ENCODE peak calls at places on chromosomes 7 and 10, in seven cellular contexts. P is RWPE1; B is IMR-90; G is mesenchymal stem cell; W is right lobe of liver; A is CD4-positive, alpha-beta T cell; J is A549. R is an unnamed sample.

GRCh38 chr7:122902751-122903495 is 16.7 kb upstream of the CADPS2 start:
- DNase-seq in P (no peak), B (no peak), G (no peak), W (no peak), A (no peak), J (no peak), R (no peak)

GRCh38 chr7:138917771-138918170 is 63.4 kb downstream of the KIAA1549 start:
- DNase-seq in P (no peak), B (no peak), G (no peak), W (no peak), A (no peak), J (no peak), R (no peak)

GRCh38 chr10:118356628-118357027 is 14.5 kb upstream of the FAM204A start:
- DNase-seq in P (no peak), B (no peak), G (no peak), W (no peak), A (no peak), J (no peak), R (no peak)

GRCh38 chr10:42958142-42958868 is 118.6 kb upstream of the RET start:
- DNase-seq in P (no peak), B (no peak), G (no peak), W (no peak), A (no peak), J (no peak), R (peak; percentile 32)

GRCh38 chr10:130190065-130190736 is 54.0 kb downstream of the GLRX3 start:
- DNase-seq in P (peak; percentile 89), B (peak; percentile 75), G (peak; percentile 72), W (peak; percentile 90), A (peak; percentile 82), J (peak; percentile 71), R (peak; percentile 94)

GRCh38 chr7:8065356-8065813 is 96.8 kb downstream of the GLCCI1 start:
- DNase-seq in P (no peak), B (peak; percentile 88), G (peak; percentile 76), W (no peak), A (no peak), J (no peak), R (no peak)

GRCh38 chr10:100728928-100729876 is 16.2 kb upstream of the PAX2 start:
- DNase-seq in P (no peak), B (peak; percentile 13), G (peak; percentile 30), W (no peak), A (no peak), J (peak; percentile 90), R (no peak)

GRCh38 chr7:28926871-28927597 is 31.1 kb downstream of the TRIL start:
- DNase-seq in P (peak; percentile 82), B (peak; percentile 86), G (peak; percentile 82), W (peak; percentile 69), A (peak; percentile 3), J (peak; percentile 68), R (peak; percentile 82)

GRCh38 chr7:26865094-26865388 is 651 bp upstream of the SKAP2 start:
- DNase-seq in P (no peak), B (no peak), G (no peak), W (no peak), A (no peak), J (peak; percentile 74), R (peak; percentile 62)

GRCh38 chr10:24979685-24980084 is 27.3 kb upstream of the PRTFDC1 start:
- DNase-seq in P (no peak), B (no peak), G (no peak), W (no peak), A (no peak), J (no peak), R (no peak)

GRCh38 chr10:52322323-52322722 is 8.2 kb downstream of the DKK1 start:
- DNase-seq in P (no peak), B (no peak), G (no peak), W (no peak), A (no peak), J (no peak), R (no peak)

GRCh38 chr10:5944389-5945202 is 32.7 kb downstream of the IL15RA start:
- DNase-seq in P (peak; percentile 90), B (peak; percentile 100), G (peak; percentile 98), W (no peak), A (no peak), J (peak; percentile 34), R (peak; percentile 22)

GRCh38 chr10:96600337-96600736 is 13.5 kb upstream of the TM9SF3 start:
- DNase-seq in P (no peak), B (no peak), G (no peak), W (no peak), A (no peak), J (no peak), R (no peak)

DNA sequence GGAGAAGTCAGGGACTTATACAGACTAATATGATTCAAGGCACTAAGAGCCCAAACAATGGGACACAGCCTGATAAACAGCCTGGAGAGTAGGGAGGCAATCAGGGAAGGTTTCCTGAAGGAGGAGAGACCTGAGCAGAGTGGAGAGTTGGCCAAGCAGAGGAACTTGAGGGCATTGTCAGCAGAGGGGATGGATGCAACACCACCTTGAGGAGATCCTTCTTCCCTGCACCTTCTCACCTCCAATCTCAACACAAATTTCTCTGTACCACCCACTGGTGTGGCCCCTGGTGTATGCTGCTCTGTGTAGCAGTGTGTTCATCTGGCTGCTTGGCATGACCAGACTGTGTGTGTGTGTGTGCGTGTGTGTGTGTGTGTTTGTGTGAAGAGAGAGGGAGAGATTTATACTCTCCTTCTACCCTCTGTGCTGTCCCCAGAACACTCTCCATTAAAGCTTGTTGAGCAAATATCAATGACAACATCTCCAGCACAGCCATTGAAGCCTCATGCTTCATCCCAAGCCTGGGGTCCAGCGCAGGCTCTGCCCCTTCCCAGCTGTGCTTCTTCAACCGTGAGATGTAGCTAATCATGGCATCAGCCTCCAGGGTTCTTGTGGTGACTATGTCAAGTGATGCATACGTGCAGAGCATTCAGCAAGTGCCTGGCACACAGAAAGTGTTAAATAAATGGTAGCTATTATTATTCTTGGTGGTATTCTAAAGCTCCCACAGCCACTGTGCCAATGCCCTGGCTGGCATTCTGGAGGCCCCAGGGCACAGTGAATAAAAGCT is 146.3 kb downstream of the WDR11 start:
- DNase-seq in P (no peak), B (no peak), G (no peak), W (no peak), A (no peak), J (no peak), R (no peak)
- H3K27ac ChIP-seq in P (no peak overlapping the region), B (no peak overlapping the region), G (no peak overlapping the region), W (no peak overlapping the region), A (no peak overlapping the region), J (no peak overlapping the region), R (no peak overlapping the region)

DNA sequence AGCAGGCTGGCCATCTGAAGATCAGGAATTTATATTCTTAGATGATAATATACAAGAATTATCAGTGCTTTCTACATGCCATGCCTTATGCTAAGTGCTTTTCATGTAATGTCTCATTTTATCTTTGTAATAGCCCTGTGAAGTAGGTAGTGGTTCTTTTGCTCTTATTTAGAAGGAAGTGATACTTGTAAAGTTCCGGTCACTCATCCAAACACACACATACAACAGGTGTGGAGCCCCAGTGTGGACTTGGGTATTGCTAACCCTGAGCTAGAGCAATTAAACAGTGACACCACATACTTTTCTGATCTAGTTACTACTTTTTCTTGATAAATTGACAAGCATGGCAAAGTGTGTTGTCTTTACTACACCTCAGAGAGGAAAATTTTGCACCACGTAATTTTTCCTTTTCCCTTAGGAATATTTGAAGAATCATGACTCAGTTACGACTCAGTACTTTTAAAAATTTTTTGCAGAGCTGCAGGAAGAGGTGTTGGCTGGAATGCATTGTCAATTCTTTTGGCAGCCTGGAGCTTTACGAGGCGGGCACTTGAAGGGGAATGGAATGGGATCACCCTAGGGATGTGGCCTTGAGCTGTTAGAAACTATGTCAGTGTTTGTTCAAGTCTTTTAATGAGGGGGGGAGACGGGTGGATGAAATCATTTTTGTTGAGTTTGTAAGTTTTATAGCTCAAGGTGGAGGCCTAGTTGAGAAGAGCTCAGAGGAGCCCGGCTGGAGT is 212.5 kb upstream of the CELF2 start:
- DNase-seq in P (peak; percentile 79), B (peak; percentile 77), G (no peak), W (no peak), A (no peak), J (no peak), R (no peak)
- H3K27ac ChIP-seq in P (no peak overlapping the region), B (no peak overlapping the region), G (peak overlapping the region; percentile 71), W (no peak overlapping the region), A (no peak overlapping the region), J (no peak overlapping the region), R (peak overlapping the region; percentile 20)

GRCh38 chr10:34797155-34797554 is 17.9 kb downstream of the PARD3 start:
- DNase-seq in P (no peak), B (no peak), G (no peak), W (no peak), A (no peak), J (no peak), R (no peak)

GRCh38 chr10:34796133-34796532 is 19.0 kb downstream of the PARD3 start:
- DNase-seq in P (no peak), B (no peak), G (no peak), W (no peak), A (no peak), J (no peak), R (no peak)

GRCh38 chr10:34792881-34793280 is 22.2 kb downstream of the PARD3 start:
- DNase-seq in P (no peak), B (no peak), G (no peak), W (no peak), A (no peak), J (no peak), R (no peak)

GRCh38 chr10:34795334-34795733 is 19.8 kb downstream of the PARD3 start:
- DNase-seq in P (no peak), B (no peak), G (no peak), W (no peak), A (no peak), J (no peak), R (no peak)

DNA sequence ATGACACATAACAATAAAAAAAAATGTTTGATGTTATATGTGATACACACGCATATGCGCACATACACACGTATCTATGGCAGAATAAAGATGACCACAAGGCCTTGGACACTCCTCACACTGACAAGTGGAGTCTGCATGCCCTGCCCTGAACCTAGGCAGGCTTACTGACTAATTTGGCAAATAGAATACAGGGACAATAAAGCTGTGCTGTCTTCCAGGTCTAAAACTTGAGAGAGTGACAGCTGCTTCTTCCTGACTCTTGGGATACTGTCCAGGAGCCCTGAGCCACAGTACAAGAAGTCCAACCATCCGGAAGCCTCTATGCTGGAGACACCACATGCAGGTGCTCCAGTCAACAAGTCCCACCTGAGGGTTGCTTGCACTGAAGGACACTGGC is 20.3 kb downstream of the PARD3 start:
- DNase-seq in P (no peak), B (no peak), G (no peak), W (no peak), A (no peak), J (no peak), R (no peak)
- H3K27ac ChIP-seq in P (no peak overlapping the region), B (no peak overlapping the region), G (no peak overlapping the region), W (no peak overlapping the region), A (no peak overlapping the region), J (no peak overlapping the region), R (no peak overlapping the region)

GRCh38 chr10:75234683-75235374 is 928 bp downstream of the COMTD1 start:
- DNase-seq in P (no peak), B (no peak), G (no peak), W (peak; percentile 77), A (peak; percentile 11), J (no peak), R (peak; percentile 44)

GRCh38 chr10:75235375-75236177 is at the start of gene COMTD1:
- DNase-seq in P (peak; percentile 96), B (peak; percentile 82), G (peak; percentile 82), W (peak; percentile 99), A (peak; percentile 91), J (peak; percentile 95), R (peak; percentile 98)

GRCh38 chr10:75234017-75234682 is 1.6 kb downstream of the COMTD1 start:
- DNase-seq in P (peak; percentile 99), B (peak; percentile 73), G (peak; percentile 85), W (peak; percentile 99), A (peak; percentile 97), J (peak; percentile 90), R (peak; percentile 99)

GRCh38 chr10:75231672-75232581 is 3.8 kb downstream of the COMTD1 start:
- DNase-seq in P (no peak), B (no peak), G (no peak), W (no peak), A (no peak), J (no peak), R (no peak)

GRCh38 chr10:75233444-75234016 is 2.2 kb downstream of the COMTD1 start:
- DNase-seq in P (no peak), B (no peak), G (no peak), W (no peak), A (peak; percentile 6), J (no peak), R (no peak)
- H3K27ac ChIP-seq in P (peak overlapping the region; percentile 97), B (peak overlapping the region; percentile 3), G (peak overlapping the region; percentile 6), W (no peak overlapping the region), A (peak overlapping the region; percentile 73), J (peak overlapping the region; percentile 70), R (peak overlapping the region; percentile 64)

R was measured in Peyer's patch.